ENCODE peak calls at places on chromosome 17, in six cellular contexts. One of them, this sample, is unnamed.

GRCh38 chr17:55704412-55704811 is 18.3 kb downstream of the TMEM100 start:
- DNase-seq in stomach: no peak
- DNase-seq in cardiac fibroblast: no peak
- DNase-seq in astrocyte of the cerebellum: no peak
- DNase-seq in fibroblast of lung: no peak
- DNase-seq in fibroblast of the aortic adventitia: no peak
- DNase-seq in this sample: no peak

GRCh38 chr17:8710766-8711165 is 33.9 kb downstream of the CCDC42 start:
- DNase-seq in stomach: no peak
- DNase-seq in cardiac fibroblast: no peak
- DNase-seq in astrocyte of the cerebellum: no peak
- DNase-seq in fibroblast of lung: no peak
- DNase-seq in fibroblast of the aortic adventitia: no peak
- DNase-seq in this sample: no peak

GRCh38 chr17:1644493-1645206 is 882 bp downstream of the SCARF1 start:
- DNase-seq in stomach: no peak
- DNase-seq in cardiac fibroblast: peak; percentile 67
- DNase-seq in astrocyte of the cerebellum: no peak
- DNase-seq in fibroblast of lung: no peak
- DNase-seq in fibroblast of the aortic adventitia: peak; percentile 17
- DNase-seq in this sample: no peak

GRCh38 chr17:47989700-47990099 is 18.8 kb downstream of the CDK5RAP3 start:
- DNase-seq in stomach: no peak
- DNase-seq in cardiac fibroblast: no peak
- DNase-seq in astrocyte of the cerebellum: no peak
- DNase-seq in fibroblast of lung: no peak
- DNase-seq in fibroblast of the aortic adventitia: no peak
- DNase-seq in this sample: no peak

GRCh38 chr17:56679148-56679766 is 85.8 kb downstream of the NOG start:
- DNase-seq in stomach: no peak
- DNase-seq in cardiac fibroblast: peak; percentile 53
- DNase-seq in astrocyte of the cerebellum: peak; percentile 16
- DNase-seq in fibroblast of lung: peak; percentile 58
- DNase-seq in fibroblast of the aortic adventitia: peak; percentile 51
- DNase-seq in this sample: peak; percentile 53

GRCh38 chr17:7634384-7634783 is 4.4 kb downstream of the SHBG start:
- DNase-seq in stomach: no peak
- DNase-seq in cardiac fibroblast: peak; percentile 48
- DNase-seq in astrocyte of the cerebellum: no peak
- DNase-seq in fibroblast of lung: peak; percentile 59
- DNase-seq in fibroblast of the aortic adventitia: peak; percentile 45
- DNase-seq in this sample: peak; percentile 61

GRCh38 chr17:39194089-39194984 is 3.1 kb downstream of the CACNB1 start:
- DNase-seq in stomach: no peak
- DNase-seq in cardiac fibroblast: peak; percentile 68
- DNase-seq in astrocyte of the cerebellum: no peak
- DNase-seq in fibroblast of lung: peak; percentile 58
- DNase-seq in fibroblast of the aortic adventitia: peak; percentile 58
- DNase-seq in this sample: peak; percentile 53

GRCh38 chr17:73782641-73783381 is 138.6 kb upstream of the SDK2 start:
- DNase-seq in stomach: no peak
- DNase-seq in cardiac fibroblast: no peak
- DNase-seq in astrocyte of the cerebellum: no peak
- DNase-seq in fibroblast of lung: no peak
- DNase-seq in fibroblast of the aortic adventitia: no peak
- DNase-seq in this sample: no peak

GRCh38 chr17:76532072-76532651 is 5.3 kb downstream of the CYGB start:
- DNase-seq in stomach: no peak
- DNase-seq in cardiac fibroblast: peak; percentile 86
- DNase-seq in astrocyte of the cerebellum: no peak
- DNase-seq in fibroblast of lung: no peak
- DNase-seq in fibroblast of the aortic adventitia: peak; percentile 55
- DNase-seq in this sample: no peak

GRCh38 chr17:7312432-7313027 is 2.6 kb downstream of the GPS2 start:
- DNase-seq in stomach: no peak
- DNase-seq in cardiac fibroblast: no peak
- DNase-seq in astrocyte of the cerebellum: no peak
- DNase-seq in fibroblast of lung: no peak
- DNase-seq in fibroblast of the aortic adventitia: no peak
- DNase-seq in this sample: no peak

GRCh38 chr17:51050291-51051033 is 70.2 kb downstream of the SPAG9 start:
- DNase-seq in stomach: no peak
- DNase-seq in cardiac fibroblast: peak; percentile 38
- DNase-seq in astrocyte of the cerebellum: no peak
- DNase-seq in fibroblast of lung: no peak
- DNase-seq in fibroblast of the aortic adventitia: no peak
- DNase-seq in this sample: no peak

GRCh38 chr17:71790791-71791190 is 330.0 kb upstream of the SOX9 start:
- DNase-seq in stomach: no peak
- DNase-seq in cardiac fibroblast: peak; percentile 2
- DNase-seq in astrocyte of the cerebellum: no peak
- DNase-seq in fibroblast of lung: no peak
- DNase-seq in fibroblast of the aortic adventitia: no peak
- DNase-seq in this sample: no peak

GRCh38 chr17:11273596-11273995 is 32.6 kb downstream of the SHISA6 start:
- DNase-seq in stomach: no peak
- DNase-seq in cardiac fibroblast: no peak
- DNase-seq in astrocyte of the cerebellum: no peak
- DNase-seq in fibroblast of lung: no peak
- DNase-seq in fibroblast of the aortic adventitia: no peak
- DNase-seq in this sample: no peak

GRCh38 chr17:1989135-1989534 is 36.0 kb downstream of the RTN4RL1 start:
- DNase-seq in stomach: no peak
- DNase-seq in cardiac fibroblast: peak; percentile 96
- DNase-seq in astrocyte of the cerebellum: peak; percentile 43
- DNase-seq in fibroblast of lung: peak; percentile 89
- DNase-seq in fibroblast of the aortic adventitia: peak; percentile 94
- DNase-seq in this sample: peak; percentile 24

GRCh38 chr17:40283662-40284061 is 4.0 kb upstream of the CDC6 start:
- DNase-seq in stomach: no peak
- DNase-seq in cardiac fibroblast: peak; percentile 89
- DNase-seq in astrocyte of the cerebellum: peak; percentile 91
- DNase-seq in fibroblast of lung: peak; percentile 95
- DNase-seq in fibroblast of the aortic adventitia: peak; percentile 90
- DNase-seq in this sample: peak; percentile 90

GRCh38 chr17:76585649-76586593 is at the start of gene ST6GALNAC2:
- DNase-seq in stomach: peak; percentile 84
- DNase-seq in cardiac fibroblast: no peak
- DNase-seq in astrocyte of the cerebellum: no peak
- DNase-seq in fibroblast of lung: peak; percentile 41
- DNase-seq in fibroblast of the aortic adventitia: no peak
- DNase-seq in this sample: no peak

DNA sequence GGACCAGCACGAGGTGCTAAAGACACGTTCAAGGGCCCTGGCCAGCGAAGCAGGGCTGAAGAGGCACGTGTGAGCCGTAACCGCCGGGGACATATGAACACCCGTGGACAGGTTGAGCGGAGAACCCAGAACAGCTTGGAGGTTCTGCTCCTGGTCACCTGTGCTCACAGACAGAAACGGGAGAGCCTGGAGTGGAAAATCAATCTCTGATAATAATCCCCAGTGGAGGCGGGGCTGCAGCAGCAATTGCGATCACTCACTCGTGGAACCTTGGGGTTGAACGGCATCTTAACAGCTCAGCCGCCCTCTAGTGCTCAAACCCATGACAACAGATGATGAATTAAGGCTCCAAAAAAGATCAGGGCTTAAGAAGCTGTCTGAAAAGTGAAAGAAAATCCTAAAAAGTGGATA is 25.6 kb downstream of the WIPI1 start:
- DNase-seq in stomach: no peak
- DNase-seq in cardiac fibroblast: peak; percentile 50
- DNase-seq in astrocyte of the cerebellum: peak; percentile 15
- DNase-seq in fibroblast of lung: peak; percentile 38
- DNase-seq in fibroblast of the aortic adventitia: no peak
- DNase-seq in this sample: peak; percentile 80
- TF ChIP-seq CTCF in stomach: no peak
- TF ChIP-seq CTCF in cardiac fibroblast: peak; percentile 10
- TF ChIP-seq CTCF in astrocyte of the cerebellum: peak; percentile 45
- TF ChIP-seq CTCF in fibroblast of lung: peak; percentile 32
- TF ChIP-seq CTCF in fibroblast of the aortic adventitia: peak; percentile 7
- TF ChIP-seq CTCF in this sample: peak; percentile 62

GRCh38 chr17:17300624-17301568 is 2.3 kb upstream of the NT5M start:
- DNase-seq in stomach: peak; percentile 55
- DNase-seq in cardiac fibroblast: peak; percentile 48
- DNase-seq in astrocyte of the cerebellum: no peak
- DNase-seq in fibroblast of lung: peak; percentile 42
- DNase-seq in fibroblast of the aortic adventitia: peak; percentile 37
- DNase-seq in this sample: peak; percentile 53
- H3K4me3 ChIP-seq in stomach: peak overlapping the region; percentile 40
- H3K4me3 ChIP-seq in cardiac fibroblast: peak overlapping the region; percentile 30
- H3K4me3 ChIP-seq in astrocyte of the cerebellum: peak overlapping the region; percentile 16
- H3K4me3 ChIP-seq in fibroblast of lung: no peak overlapping the region
- H3K4me3 ChIP-seq in fibroblast of the aortic adventitia: no peak overlapping the region
- H3K4me3 ChIP-seq in this sample: peak overlapping the region; percentile 56

GRCh38 chr17:41769346-41769862 is 17.1 kb downstream of the JUP start:
- DNase-seq in stomach: no peak
- DNase-seq in cardiac fibroblast: no peak
- DNase-seq in astrocyte of the cerebellum: no peak
- DNase-seq in fibroblast of lung: no peak
- DNase-seq in fibroblast of the aortic adventitia: no peak
- DNase-seq in this sample: no peak
- TF ChIP-seq CTCF in stomach: no peak
- TF ChIP-seq CTCF in cardiac fibroblast: no peak
- TF ChIP-seq CTCF in astrocyte of the cerebellum: no peak
- TF ChIP-seq CTCF in fibroblast of lung: no peak
- TF ChIP-seq CTCF in fibroblast of the aortic adventitia: no peak
- TF ChIP-seq CTCF in this sample: no peak

DNA sequence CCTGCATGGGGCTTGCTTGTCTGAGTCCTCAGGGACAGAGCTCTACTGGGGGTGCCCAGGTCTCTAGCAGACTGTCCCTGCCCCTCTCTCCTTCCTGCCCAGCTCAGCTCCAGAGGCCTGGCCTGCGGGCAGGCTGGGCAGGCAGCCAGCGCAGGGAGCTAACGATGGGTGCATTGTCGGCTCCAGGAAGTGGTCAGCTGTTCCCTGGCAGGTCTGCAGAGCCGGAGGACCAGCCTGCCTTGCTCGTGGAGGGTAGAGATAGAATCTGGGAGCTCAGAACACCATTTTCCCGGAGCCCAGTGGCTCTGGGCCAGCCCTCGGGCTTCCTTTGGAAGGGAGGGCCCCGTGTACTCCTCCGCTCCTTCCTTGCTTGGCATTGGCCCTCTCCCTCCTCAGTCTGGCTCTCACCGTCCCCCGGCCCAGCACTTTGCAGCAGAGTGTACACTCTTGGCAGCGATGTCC is 189.6 kb downstream of the RAB11FIP4 start:
- DNase-seq in stomach: peak; percentile 90
- DNase-seq in cardiac fibroblast: peak; percentile 84
- DNase-seq in astrocyte of the cerebellum: peak; percentile 79
- DNase-seq in fibroblast of lung: peak; percentile 80
- DNase-seq in fibroblast of the aortic adventitia: peak; percentile 91
- DNase-seq in this sample: peak; percentile 69
- H3K4me3 ChIP-seq in stomach: peak overlapping the region; percentile 7
- H3K4me3 ChIP-seq in cardiac fibroblast: no peak overlapping the region
- H3K4me3 ChIP-seq in astrocyte of the cerebellum: no peak overlapping the region
- H3K4me3 ChIP-seq in fibroblast of lung: no peak overlapping the region
- H3K4me3 ChIP-seq in fibroblast of the aortic adventitia: no peak overlapping the region
- H3K4me3 ChIP-seq in this sample: no peak overlapping the region

GRCh38 chr17:68526548-68526947 is 14.3 kb downstream of the PRKAR1A start:
- DNase-seq in stomach: no peak
- DNase-seq in cardiac fibroblast: no peak
- DNase-seq in astrocyte of the cerebellum: no peak
- DNase-seq in fibroblast of lung: no peak
- DNase-seq in fibroblast of the aortic adventitia: no peak
- DNase-seq in this sample: no peak
- TF ChIP-seq CTCF in stomach: no peak
- TF ChIP-seq CTCF in cardiac fibroblast: no peak
- TF ChIP-seq CTCF in astrocyte of the cerebellum: no peak
- TF ChIP-seq CTCF in fibroblast of lung: no peak
- TF ChIP-seq CTCF in fibroblast of the aortic adventitia: no peak
- TF ChIP-seq CTCF in this sample: no peak

GRCh38 chr17:364308-364707 is 11.7 kb upstream of the RPH3AL start:
- DNase-seq in stomach: no peak
- DNase-seq in cardiac fibroblast: no peak
- DNase-seq in astrocyte of the cerebellum: no peak
- DNase-seq in fibroblast of lung: no peak
- DNase-seq in fibroblast of the aortic adventitia: no peak
- DNase-seq in this sample: no peak
- H3K4me3 ChIP-seq in stomach: no peak overlapping the region
- H3K4me3 ChIP-seq in cardiac fibroblast: no peak overlapping the region
- H3K4me3 ChIP-seq in astrocyte of the cerebellum: no peak overlapping the region
- H3K4me3 ChIP-seq in fibroblast of lung: no peak overlapping the region
- H3K4me3 ChIP-seq in fibroblast of the aortic adventitia: no peak overlapping the region
- H3K4me3 ChIP-seq in this sample: no peak overlapping the region

DNA sequence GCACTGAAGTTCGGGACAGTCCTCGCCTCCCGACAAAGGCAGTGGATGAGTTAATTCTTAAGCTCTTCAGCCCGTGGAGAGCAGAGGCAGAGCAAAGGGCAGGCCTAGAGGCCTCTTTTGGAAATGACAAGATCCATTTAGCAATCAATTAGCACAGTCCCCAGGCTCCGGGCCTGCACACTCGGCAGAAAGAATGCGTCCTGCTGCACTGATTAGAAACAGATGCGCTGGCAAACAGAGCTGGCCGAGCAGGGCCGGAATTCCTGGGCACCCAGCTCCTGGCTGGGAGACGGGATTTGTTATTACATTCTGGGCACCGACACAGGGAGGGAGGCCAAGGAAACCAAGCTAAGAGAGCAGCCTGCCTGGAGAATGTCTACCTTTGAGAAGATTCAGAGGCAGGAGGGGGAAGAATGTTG is 162.9 kb downstream of the COPRS start:
- DNase-seq in stomach: peak; percentile 74
- DNase-seq in cardiac fibroblast: peak; percentile 83
- DNase-seq in astrocyte of the cerebellum: peak; percentile 95
- DNase-seq in fibroblast of lung: peak; percentile 96
- DNase-seq in fibroblast of the aortic adventitia: peak; percentile 99
- DNase-seq in this sample: peak; percentile 65
- TF ChIP-seq CTCF in stomach: no peak
- TF ChIP-seq CTCF in cardiac fibroblast: peak; percentile 29
- TF ChIP-seq CTCF in astrocyte of the cerebellum: peak; percentile 30
- TF ChIP-seq CTCF in fibroblast of lung: peak; percentile 24
- TF ChIP-seq CTCF in fibroblast of the aortic adventitia: peak; percentile 45
- TF ChIP-seq CTCF in this sample: peak; percentile 22

GRCh38 chr17:74923538-74924249 is 379 bp upstream of the OTOP2 start:
- DNase-seq in stomach: peak; percentile 81
- DNase-seq in cardiac fibroblast: peak; percentile 48
- DNase-seq in astrocyte of the cerebellum: no peak
- DNase-seq in fibroblast of lung: peak; percentile 28
- DNase-seq in fibroblast of the aortic adventitia: peak; percentile 35
- DNase-seq in this sample: peak; percentile 39
- H3K4me3 ChIP-seq in stomach: peak overlapping the region; percentile 30
- H3K4me3 ChIP-seq in cardiac fibroblast: no peak overlapping the region
- H3K4me3 ChIP-seq in astrocyte of the cerebellum: no peak overlapping the region
- H3K4me3 ChIP-seq in fibroblast of lung: no peak overlapping the region
- H3K4me3 ChIP-seq in fibroblast of the aortic adventitia: no peak overlapping the region
- H3K4me3 ChIP-seq in this sample: no peak overlapping the region

GRCh38 chr17:81707725-81708646 is 4.1 kb upstream of the SLC25A10 start:
- DNase-seq in stomach: no peak
- DNase-seq in cardiac fibroblast: no peak
- DNase-seq in astrocyte of the cerebellum: no peak
- DNase-seq in fibroblast of lung: no peak
- DNase-seq in fibroblast of the aortic adventitia: no peak
- DNase-seq in this sample: no peak

GRCh38 chr17:81708739-81709185 is 3.3 kb upstream of the SLC25A10 start:
- DNase-seq in stomach: no peak
- DNase-seq in cardiac fibroblast: no peak
- DNase-seq in astrocyte of the cerebellum: no peak
- DNase-seq in fibroblast of lung: no peak
- DNase-seq in fibroblast of the aortic adventitia: no peak
- DNase-seq in this sample: no peak

GRCh38 chr17:81705518-81706231 is 2.5 kb downstream of the MRPL12 start:
- DNase-seq in stomach: no peak
- DNase-seq in cardiac fibroblast: no peak
- DNase-seq in astrocyte of the cerebellum: no peak
- DNase-seq in fibroblast of lung: no peak
- DNase-seq in fibroblast of the aortic adventitia: no peak
- DNase-seq in this sample: no peak

GRCh38 chr17:81706232-81706611 is 3.1 kb downstream of the MRPL12 start:
- DNase-seq in stomach: no peak
- DNase-seq in cardiac fibroblast: no peak
- DNase-seq in astrocyte of the cerebellum: no peak
- DNase-seq in fibroblast of lung: no peak
- DNase-seq in fibroblast of the aortic adventitia: no peak
- DNase-seq in this sample: no peak

GRCh38 chr17:81706757-81707624 is 3.8 kb downstream of the MRPL12 start:
- DNase-seq in stomach: no peak
- DNase-seq in cardiac fibroblast: no peak
- DNase-seq in astrocyte of the cerebellum: no peak
- DNase-seq in fibroblast of lung: no peak
- DNase-seq in fibroblast of the aortic adventitia: no peak
- DNase-seq in this sample: no peak
- TF ChIP-seq CTCF in stomach: no peak
- TF ChIP-seq CTCF in cardiac fibroblast: no peak
- TF ChIP-seq CTCF in astrocyte of the cerebellum: no peak
- TF ChIP-seq CTCF in fibroblast of lung: no peak
- TF ChIP-seq CTCF in fibroblast of the aortic adventitia: no peak
- TF ChIP-seq CTCF in this sample: no peak